ENCODE peak calls at places on chromosomes 7 and 10, in seven cellular contexts. W is AG10803, I is spleen, V is tibial nerve, K is OCI-LY7, T is lower leg skin, Z is PC-3. N is an unnamed sample.
A peak's percentile ranks its signal among the peaks of the same experiment; 100 is the strongest.

GRCh38 chr10:111370101-111370500 is 293.3 kb downstream of the ADRA2A start:
- DNase-seq in I (no peak), Z (no peak), K (no peak), T (no peak), V (no peak), W (peak; percentile 81), N (no peak)

GRCh38 chr7:92833766-92834605 is 2.4 kb downstream of the CDK6 start:
- DNase-seq in I (peak; percentile 94), T (peak; percentile 78), W (peak; percentile 73), K (peak; percentile 83), Z (peak; percentile 67), V (peak; percentile 72), N (no peak)

GRCh38 chr10:72503241-72503640 is 122.6 kb downstream of the MICU1 start:
- DNase-seq in K (no peak), T (no peak), Z (no peak), W (peak; percentile 90), I (no peak), V (peak; percentile 5), N (peak; percentile 60)

GRCh38 chr10:80356563-80356999 is at the start of the genes DYDC1 and DYDC2:
- DNase-seq in T (no peak), V (no peak), K (no peak), Z (no peak), I (peak; percentile 82), W (no peak), N (no peak)

GRCh38 chr7:138105216-138105615 is 29.0 kb downstream of the AKR1D1 start:
- DNase-seq in K (no peak), I (no peak), T (no peak), V (no peak), Z (peak; percentile 41), W (no peak), N (no peak)

GRCh38 chr10:92839191-92840085 is 8.9 kb upstream of the EXOC6 start:
- DNase-seq in Z (no peak), W (peak; percentile 12), I (peak; percentile 87), T (no peak), K (peak; percentile 59), V (peak; percentile 37), N (no peak)

GRCh38 chr7:92843034-92843760 is 6.8 kb upstream of the CDK6 start:
- DNase-seq in W (peak; percentile 83), K (no peak), V (no peak), Z (no peak), I (no peak), T (no peak), N (no peak)

GRCh38 chr10:62186999-62187695 is 81.5 kb downstream of the RTKN2 start:
- DNase-seq in I (no peak), T (no peak), Z (peak; percentile 60), W (no peak), V (no peak), K (no peak), N (no peak)

GRCh38 chr10:102758226-102758932 is 14.6 kb downstream of the WBP1L start:
- DNase-seq in V (no peak), K (no peak), I (no peak), W (no peak), T (no peak), Z (no peak), N (no peak)

GRCh38 chr7:56605146-56605545 is 488.9 kb upstream of the NUPR2 start:
- DNase-seq in I (no peak), K (no peak), V (no peak), Z (no peak), W (no peak), T (no peak), N (no peak)

GRCh38 chr10:84026821-84027257 is 112.5 kb upstream of the GHITM start:
- DNase-seq in W (peak; percentile 9), K (peak; percentile 30), V (no peak), T (no peak), Z (peak; percentile 20), I (no peak), N (no peak)

GRCh38 chr7:51789494-51789893 is 472.9 kb upstream of the COBL start:
- DNase-seq in I (no peak), V (no peak), W (no peak), T (no peak), Z (no peak), K (no peak), N (no peak)

GRCh38 chr7:22782616-22783232 is 39.9 kb downstream of the TOMM7 start:
- DNase-seq in I (peak; percentile 87), Z (peak; percentile 73), K (peak; percentile 75), V (peak; percentile 71), T (no peak), W (peak; percentile 48), N (no peak)

GRCh38 chr7:135942614-135943013 is 34.5 kb downstream of the MTPN start:
- DNase-seq in Z (no peak), W (no peak), V (no peak), T (no peak), I (no peak), K (no peak), N (no peak)

GRCh38 chr10:58868736-58869435 is 307.6 kb upstream of the PHYHIPL start:
- DNase-seq in I (no peak), V (no peak), T (no peak), K (no peak), Z (no peak), W (peak; percentile 36), N (no peak)

GRCh38 chr10:116615199-116615776 is 5.5 kb upstream of the PNLIPRP2 start:
- DNase-seq in V (no peak), T (no peak), K (no peak), Z (no peak), I (no peak), W (no peak), N (no peak)

GRCh38 chr10:131831561-131831960 is 69.2 kb upstream of the PPP2R2D start:
- DNase-seq in K (no peak), Z (no peak), I (peak; percentile 64), T (no peak), V (no peak), W (no peak), N (no peak)

GRCh38 chr10:10819206-10819856 is 198.3 kb upstream of the CELF2 start:
- DNase-seq in K (no peak), V (no peak), T (no peak), Z (no peak), I (no peak), W (peak; percentile 47), N (no peak)

GRCh38 chr10:3067859-3068179 is 471 bp downstream of the PFKP start:
- DNase-seq in T (no peak), V (no peak), K (peak; percentile 42), I (no peak), W (no peak), Z (no peak), N (no peak)

GRCh38 chr7:70042533-70042932 is 444.3 kb downstream of the AUTS2 start:
- DNase-seq in V (no peak), T (no peak), Z (no peak), W (peak; percentile 77), K (no peak), I (no peak), N (peak; percentile 84)

GRCh38 chr10:122525788-122526187 is 34.8 kb upstream of the DMBT1 start:
- DNase-seq in I (no peak), T (no peak), K (no peak), Z (peak; percentile 33), V (no peak), W (no peak), N (no peak)

GRCh38 chr7:105837765-105838241 is 38.6 kb downstream of the ATXN7L1 start:
- DNase-seq in K (no peak), Z (no peak), I (no peak), V (no peak), T (no peak), W (no peak), N (no peak)

GRCh38 chr7:105835441-105835840 is 41.0 kb downstream of the ATXN7L1 start:
- DNase-seq in W (no peak), K (no peak), T (no peak), I (no peak), V (no peak), Z (no peak), N (no peak)

GRCh38 chr7:105840981-105841749 is 35.2 kb downstream of the ATXN7L1 start:
- DNase-seq in K (no peak), W (no peak), V (no peak), I (no peak), T (no peak), Z (no peak), N (no peak)

GRCh38 chr7:105839271-105839670 is 37.1 kb downstream of the ATXN7L1 start:
- DNase-seq in Z (no peak), I (no peak), T (no peak), K (no peak), V (no peak), W (no peak), N (no peak)

GRCh38 chr7:105838273-105839141 is 37.9 kb downstream of the ATXN7L1 start:
- DNase-seq in V (peak; percentile 21), Z (no peak), I (no peak), W (peak; percentile 44), K (no peak), T (no peak), N (no peak)
- H3K4me3 ChIP-seq in V (no peak overlapping the region), Z (no peak overlapping the region), I (no peak overlapping the region), W (no peak overlapping the region), K (no peak overlapping the region), T (no peak overlapping the region), N (no peak overlapping the region)

DNA sequence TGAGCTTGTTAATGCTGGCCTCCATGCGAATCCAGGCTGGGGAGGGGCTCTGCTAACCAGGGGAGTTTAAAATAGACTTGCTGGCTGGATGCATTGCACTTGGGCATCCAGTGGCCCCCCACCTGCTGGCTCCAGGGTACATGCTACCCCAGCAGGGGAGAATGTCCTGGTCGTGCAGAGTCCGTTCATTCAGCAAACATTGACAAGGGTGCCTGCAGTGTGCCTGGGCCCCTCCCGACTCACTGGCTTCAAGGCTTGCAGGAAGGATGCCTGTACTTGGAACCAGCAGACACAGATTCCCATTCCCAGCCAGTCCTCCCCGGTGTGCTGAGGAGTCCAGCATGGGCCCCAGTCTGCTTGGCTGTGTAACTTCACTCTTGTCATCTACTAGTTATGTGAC is 1.5 kb downstream of the SLC29A3 start:
- DNase-seq in W (no peak), V (no peak), K (no peak), Z (no peak), T (no peak), I (no peak), N (no peak)
- H3K4me3 ChIP-seq in W (no peak overlapping the region), V (no peak overlapping the region), K (no peak overlapping the region), Z (no peak overlapping the region), T (no peak overlapping the region), I (no peak overlapping the region), N (no peak overlapping the region)

GRCh38 chr10:114542373-114542772 is 115.7 kb downstream of the ABLIM1 start:
- DNase-seq in K (no peak), V (no peak), I (no peak), Z (no peak), W (no peak), T (no peak), N (no peak)

GRCh38 chr10:114541081-114541833 is 116.8 kb downstream of the ABLIM1 start:
- DNase-seq in T (peak; percentile 85), K (peak; percentile 24), I (no peak), Z (peak; percentile 62), V (peak; percentile 82), W (peak; percentile 77), N (no peak)

GRCh38 chr10:114544045-114544659 is 113.9 kb downstream of the ABLIM1 start:
- DNase-seq in I (peak; percentile 93), W (no peak), K (peak; percentile 96), T (no peak), V (no peak), Z (peak; percentile 82), N (no peak)

GRCh38 chr10:114545071-114545470 is 113.0 kb downstream of the ABLIM1 start:
- DNase-seq in Z (peak; percentile 67), T (no peak), I (no peak), V (no peak), W (no peak), K (no peak), N (no peak)

GRCh38 chr10:114543456-114543855 is 114.6 kb downstream of the ABLIM1 start:
- DNase-seq in T (no peak), V (no peak), K (peak; percentile 23), Z (no peak), I (no peak), W (no peak), N (no peak)
- H3K4me3 ChIP-seq in T (no peak overlapping the region), V (no peak overlapping the region), K (peak overlapping the region; percentile 60), Z (no peak overlapping the region), I (no peak overlapping the region), W (no peak overlapping the region), N (no peak overlapping the region)

GRCh38 chr10:4242561-4243035 is 457.6 kb upstream of the KLF6 start:
- DNase-seq in I (no peak), T (no peak), W (peak; percentile 95), K (no peak), V (peak; percentile 40), Z (peak; percentile 52), N (peak; percentile 82)
- H3K4me3 ChIP-seq in I (no peak overlapping the region), T (no peak overlapping the region), W (peak overlapping the region; percentile 54), K (no peak overlapping the region), V (no peak overlapping the region), Z (peak overlapping the region; percentile 60), N (peak overlapping the region; percentile 35)